ENCODE peak calls at places on chromosome 11, in eight cellular contexts. K, D, C, P, T, R, N and A are unnamed samples.
A peak's percentile ranks its signal among the peaks of the same experiment; 100 is the strongest.

GRCh38 chr11:109132539-109132938 is 289.5 kb upstream of the C11orf87 start:
- DNase-seq in C (no peak), P (no peak), K (peak; percentile 5), N (no peak), T (no peak), D (no peak), R (no peak), A (no peak)

GRCh38 chr11:74278721-74279148 is 32.7 kb downstream of the P4HA3 start:
- DNase-seq in R (no peak), D (no peak), N (no peak), T (peak; percentile 32), C (peak; percentile 99), P (no peak), K (peak; percentile 87), A (no peak)

GRCh38 chr11:73197348-73197747 is 20.7 kb upstream of the P2RY2 start:
- DNase-seq in R (no peak), D (no peak), N (no peak), K (no peak), T (no peak), C (no peak), P (no peak), A (no peak)

GRCh38 chr11:101913631-101914030 is 1.2 kb upstream of the CEP126 start:
- DNase-seq in C (no peak), R (no peak), P (no peak), T (no peak), N (no peak), D (no peak), K (no peak), A (no peak)

GRCh38 chr11:45535033-45535432 is 130.4 kb downstream of the CHST1 start:
- DNase-seq in K (no peak), R (no peak), D (no peak), N (no peak), P (no peak), T (no peak), C (no peak), A (no peak)

GRCh38 chr11:125770583-125770982 is 8.0 kb downstream of the PATE2 start:
- DNase-seq in K (no peak), T (no peak), C (no peak), R (no peak), P (no peak), N (no peak), D (no peak), A (no peak)

GRCh38 chr11:126421243-126421642 is 65.8 kb downstream of the ST3GAL4 start:
- DNase-seq in C (no peak), T (no peak), R (no peak), P (no peak), D (no peak), N (no peak), K (no peak), A (no peak)

GRCh38 chr11:114011443-114011842 is 36.5 kb downstream of the HTR3A start:
- DNase-seq in K (no peak), T (no peak), D (no peak), N (no peak), C (no peak), P (no peak), R (no peak), A (no peak)

GRCh38 chr11:108732395-108732794 is 67.5 kb downstream of the DDX10 start:
- DNase-seq in C (no peak), D (no peak), K (no peak), T (no peak), P (no peak), R (peak; percentile 61), N (no peak), A (no peak)

GRCh38 chr11:16788141-16789060 is 50.0 kb downstream of the C11orf58 start:
- DNase-seq in D (peak; percentile 61), K (peak; percentile 96), R (peak; percentile 37), N (peak; percentile 20), C (peak; percentile 81), P (peak; percentile 48), T (peak; percentile 72), A (peak; percentile 39)

GRCh38 chr11:114348200-114349191 is 51.8 kb downstream of the C11orf71 start:
- DNase-seq in R (peak; percentile 48), T (no peak), P (peak; percentile 9), D (peak; percentile 55), C (peak; percentile 87), K (peak; percentile 65), N (no peak), A (peak; percentile 22)

GRCh38 chr11:110173775-110174644 is 80.8 kb downstream of the ZC3H12C start:
- DNase-seq in T (no peak), K (peak; percentile 50), R (peak; percentile 33), D (peak; percentile 68), N (peak; percentile 34), P (peak; percentile 54), C (peak; percentile 84), A (peak; percentile 30)

GRCh38 chr11:120773501-120774031 is 250.3 kb upstream of the TBCEL start:
- DNase-seq in P (no peak), T (no peak), C (peak; percentile 33), K (no peak), D (no peak), N (no peak), R (no peak), A (no peak)

GRCh38 chr11:72568861-72569260 is 105.4 kb downstream of the PDE2A start:
- DNase-seq in P (no peak), R (no peak), K (peak; percentile 48), D (no peak), T (no peak), C (no peak), N (no peak), A (no peak)

GRCh38 chr11:44944181-44944852 is 6.4 kb downstream of the TP53I11 start:
- DNase-seq in D (no peak), K (no peak), P (no peak), C (no peak), N (no peak), T (no peak), R (no peak), A (no peak)

GRCh38 chr11:83159901-83160865 is 3.3 kb downstream of the PCF11 start:
- DNase-seq in C (peak; percentile 42), D (peak; percentile 27), T (no peak), N (no peak), K (peak; percentile 75), P (no peak), R (no peak), A (no peak)

GRCh38 chr11:23924226-23924625 is 572.6 kb upstream of the LUZP2 start:
- DNase-seq in N (no peak), R (no peak), C (no peak), D (no peak), P (no peak), T (no peak), K (no peak), A (no peak)

GRCh38 chr11:110376711-110377324 is 52.9 kb upstream of the FDX1 start:
- DNase-seq in C (peak; percentile 90), T (peak; percentile 40), R (peak; percentile 89), P (peak; percentile 2), N (no peak), K (peak; percentile 79), D (peak; percentile 42), A (peak; percentile 31)

GRCh38 chr11:44880511-44880910 is 70.2 kb downstream of the TP53I11 start:
- DNase-seq in K (no peak), D (no peak), T (no peak), P (no peak), C (no peak), R (no peak), N (no peak), A (no peak)

GRCh38 chr11:46918087-46918751 is at the start of gene LRP4:
- DNase-seq in N (peak; percentile 29), D (no peak), K (no peak), T (no peak), C (no peak), P (no peak), R (no peak), A (peak; percentile 19)

GRCh38 chr11:126647735-126648134 is 292.2 kb downstream of the ST3GAL4 start:
- DNase-seq in N (no peak), R (no peak), K (peak; percentile 92), T (peak; percentile 48), P (no peak), D (no peak), C (peak; percentile 49), A (no peak)